ENCODE peak calls at places on chromosomes 11 and 22, in six cellular contexts. One of them, this sample, is unnamed. For H3K27me3 and H3K4me1, the result is how much of the 10 kb centered on the place peaks cover.

GRCh38 chr11:45181595-45182550 is 35.4 kb downstream of the PRDM11 start:
- DNase-seq in right atrium auricular region: no peak
- DNase-seq in stomach: no peak
- DNase-seq in RWPE2: no peak
- DNase-seq in psoas muscle: no peak
- DNase-seq in mammary epithelial cell: no peak
- DNase-seq in this sample: no peak

GRCh38 chr11:65185869-65186341 is 4.2 kb downstream of the CAPN1 start:
- DNase-seq in right atrium auricular region: no peak
- DNase-seq in psoas muscle: no peak
- DNase-seq in stomach: no peak
- DNase-seq in mammary epithelial cell: no peak
- DNase-seq in RWPE2: peak
- DNase-seq in this sample: no peak

GRCh38 chr11:36376315-36376887 is 80.3 kb downstream of the PRR5L start:
- DNase-seq in RWPE2: no peak
- DNase-seq in psoas muscle: peak
- DNase-seq in stomach: peak
- DNase-seq in mammary epithelial cell: peak
- DNase-seq in right atrium auricular region: no peak
- DNase-seq in this sample: no peak

GRCh38 chr11:80240245-80240644 is 799.4 kb upstream of the TENM4 start:
- DNase-seq in right atrium auricular region: no peak
- DNase-seq in stomach: no peak
- DNase-seq in mammary epithelial cell: no peak
- DNase-seq in psoas muscle: no peak
- DNase-seq in RWPE2: no peak
- DNase-seq in this sample: no peak

GRCh38 chr11:134361241-134361640 is 29.5 kb downstream of the GLB1L2 start:
- DNase-seq in mammary epithelial cell: no peak
- DNase-seq in RWPE2: no peak
- DNase-seq in right atrium auricular region: no peak
- DNase-seq in psoas muscle: no peak
- DNase-seq in stomach: no peak
- DNase-seq in this sample: no peak

GRCh38 chr11:132056689-132057088 is 686.3 kb downstream of the NTM start:
- DNase-seq in stomach: no peak
- DNase-seq in RWPE2: no peak
- DNase-seq in right atrium auricular region: peak
- DNase-seq in mammary epithelial cell: no peak
- DNase-seq in psoas muscle: no peak
- DNase-seq in this sample: no peak

GRCh38 chr11:66987158-66987620 is 12.1 kb downstream of the C11orf86 start:
- DNase-seq in psoas muscle: peak
- DNase-seq in stomach: no peak
- DNase-seq in mammary epithelial cell: no peak
- DNase-seq in RWPE2: no peak
- DNase-seq in right atrium auricular region: no peak
- DNase-seq in this sample: no peak

GRCh38 chr11:88529426-88529825 is 191.9 kb upstream of the CTSC start:
- DNase-seq in stomach: no peak
- DNase-seq in psoas muscle: no peak
- DNase-seq in mammary epithelial cell: no peak
- DNase-seq in right atrium auricular region: no peak
- DNase-seq in RWPE2: no peak
- DNase-seq in this sample: no peak

GRCh38 chr11:134497586-134497985 is 85.5 kb upstream of the B3GAT1 start:
- DNase-seq in stomach: peak
- DNase-seq in right atrium auricular region: no peak
- DNase-seq in psoas muscle: no peak
- DNase-seq in mammary epithelial cell: no peak
- DNase-seq in RWPE2: no peak
- DNase-seq in this sample: no peak

GRCh38 chr11:8262552-8263108 is 1.0 kb downstream of the LMO1 start:
- DNase-seq in stomach: peak
- DNase-seq in RWPE2: no peak
- DNase-seq in right atrium auricular region: no peak
- DNase-seq in psoas muscle: peak
- DNase-seq in mammary epithelial cell: peak
- DNase-seq in this sample: no peak

GRCh38 chr11:94650756-94651155 is 83.6 kb downstream of the PIWIL4 start:
- DNase-seq in right atrium auricular region: peak
- DNase-seq in stomach: no peak
- DNase-seq in psoas muscle: peak
- DNase-seq in RWPE2: no peak
- DNase-seq in mammary epithelial cell: no peak
- DNase-seq in this sample: no peak

GRCh38 chr11:1303196-1303821 is 6.1 kb downstream of the TOLLIP start:
- DNase-seq in psoas muscle: no peak
- DNase-seq in stomach: peak
- DNase-seq in right atrium auricular region: peak
- DNase-seq in mammary epithelial cell: peak
- DNase-seq in RWPE2: no peak
- DNase-seq in this sample: no peak
- H3K27me3 ChIP-seq in psoas muscle: under half
- H3K27me3 ChIP-seq in stomach: under half
- H3K27me3 ChIP-seq in right atrium auricular region: under half
- H3K27me3 ChIP-seq in mammary epithelial cell: under half
- H3K27me3 ChIP-seq in RWPE2: under half
- H3K27me3 ChIP-seq in this sample: under half

DNA sequence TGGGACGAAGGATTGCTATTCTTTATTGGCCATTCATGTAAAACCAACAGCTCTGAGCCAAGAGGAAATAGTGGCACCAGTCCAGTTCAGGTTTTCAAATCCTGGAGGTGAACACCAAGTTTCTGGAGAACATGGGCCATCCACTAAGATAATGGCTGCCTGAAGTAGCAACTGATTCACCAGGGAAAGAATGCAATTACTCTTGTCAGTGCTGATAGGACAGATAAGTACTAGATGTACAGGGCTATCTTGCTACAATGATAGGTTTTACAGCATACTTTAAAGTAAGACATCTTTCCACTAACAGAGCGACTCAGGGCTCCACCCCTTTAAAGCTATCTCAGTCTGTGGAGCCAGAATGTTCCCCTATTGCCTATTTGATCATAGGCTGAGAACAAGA is 36.8 kb upstream of the APOA1 start:
- DNase-seq in mammary epithelial cell: peak
- DNase-seq in psoas muscle: no peak
- DNase-seq in right atrium auricular region: no peak
- DNase-seq in RWPE2: no peak
- DNase-seq in stomach: no peak
- DNase-seq in this sample: no peak
- H3K4me1 ChIP-seq in mammary epithelial cell: under half
- H3K4me1 ChIP-seq in psoas muscle: under half
- H3K4me1 ChIP-seq in right atrium auricular region: under half
- H3K4me1 ChIP-seq in RWPE2: under half
- H3K4me1 ChIP-seq in stomach: under half
- H3K4me1 ChIP-seq in this sample: under half

DNA sequence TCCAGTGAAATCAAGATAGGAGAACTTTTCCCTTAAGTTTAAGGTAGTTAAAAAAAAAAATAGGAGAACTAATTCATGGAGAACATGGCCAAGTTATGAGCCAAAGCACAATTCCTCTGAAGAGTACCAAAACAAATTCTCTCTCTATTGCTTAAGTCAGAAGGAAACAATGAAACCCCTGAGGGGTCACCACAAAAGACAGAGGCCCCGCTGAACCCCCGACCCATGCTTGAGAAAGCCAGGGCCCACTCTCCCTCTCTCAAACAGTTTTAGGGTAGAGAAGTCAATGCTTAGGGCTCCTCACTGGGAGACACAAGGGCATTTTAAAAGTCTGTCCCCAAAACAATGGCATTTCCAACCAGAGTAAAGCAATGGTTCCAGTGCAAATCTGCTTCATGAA is 26.9 kb downstream of the PPP2R1B start:
- DNase-seq in RWPE2: no peak
- DNase-seq in mammary epithelial cell: no peak
- DNase-seq in stomach: no peak
- DNase-seq in psoas muscle: no peak
- DNase-seq in right atrium auricular region: no peak
- DNase-seq in this sample: no peak
- H3K27ac ChIP-seq in RWPE2: no peak
- H3K27ac ChIP-seq in mammary epithelial cell: no peak
- H3K27ac ChIP-seq in stomach: peak
- H3K27ac ChIP-seq in psoas muscle: no peak
- H3K27ac ChIP-seq in right atrium auricular region: no peak
- H3K27ac ChIP-seq in this sample: no peak

DNA sequence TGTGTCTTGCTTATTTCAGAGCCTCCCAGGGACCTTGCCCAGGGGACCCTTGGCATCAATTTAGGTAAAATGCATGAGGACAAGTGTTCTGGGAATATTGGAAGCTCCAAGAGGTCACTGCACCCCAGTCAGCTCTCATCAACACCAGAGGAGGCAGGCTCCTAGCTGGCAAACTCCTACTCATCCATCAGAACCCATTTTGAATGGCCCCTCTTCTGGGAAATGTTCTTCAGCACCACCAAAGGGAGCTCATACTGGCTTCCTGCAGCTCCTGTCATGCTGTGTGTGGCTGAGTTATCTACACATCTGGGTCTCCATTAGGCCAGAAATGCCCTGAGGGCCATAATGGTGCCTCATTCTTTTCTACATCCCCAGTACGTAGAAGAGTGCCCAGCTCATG is 17.7 kb downstream of the LRRC10B start:
- DNase-seq in stomach: no peak
- DNase-seq in mammary epithelial cell: no peak
- DNase-seq in right atrium auricular region: no peak
- DNase-seq in RWPE2: no peak
- DNase-seq in psoas muscle: no peak
- DNase-seq in this sample: no peak
- H3K27me3 ChIP-seq in stomach: half or more
- H3K27me3 ChIP-seq in mammary epithelial cell: under half
- H3K27me3 ChIP-seq in right atrium auricular region: under half
- H3K27me3 ChIP-seq in RWPE2: under half
- H3K27me3 ChIP-seq in psoas muscle: under half
- H3K27me3 ChIP-seq in this sample: under half

GRCh38 chr11:122002047-122002446 is 114.0 kb downstream of the BLID start:
- DNase-seq in RWPE2: no peak
- DNase-seq in right atrium auricular region: no peak
- DNase-seq in stomach: no peak
- DNase-seq in psoas muscle: no peak
- DNase-seq in mammary epithelial cell: no peak
- DNase-seq in this sample: no peak

GRCh38 chr11:122004446-122004845 is 111.6 kb downstream of the BLID start:
- DNase-seq in psoas muscle: no peak
- DNase-seq in right atrium auricular region: no peak
- DNase-seq in mammary epithelial cell: no peak
- DNase-seq in stomach: no peak
- DNase-seq in RWPE2: no peak
- DNase-seq in this sample: no peak

GRCh38 chr11:122002926-122003325 is 113.1 kb downstream of the BLID start:
- DNase-seq in right atrium auricular region: no peak
- DNase-seq in mammary epithelial cell: no peak
- DNase-seq in RWPE2: no peak
- DNase-seq in psoas muscle: no peak
- DNase-seq in stomach: no peak
- DNase-seq in this sample: no peak

DNA sequence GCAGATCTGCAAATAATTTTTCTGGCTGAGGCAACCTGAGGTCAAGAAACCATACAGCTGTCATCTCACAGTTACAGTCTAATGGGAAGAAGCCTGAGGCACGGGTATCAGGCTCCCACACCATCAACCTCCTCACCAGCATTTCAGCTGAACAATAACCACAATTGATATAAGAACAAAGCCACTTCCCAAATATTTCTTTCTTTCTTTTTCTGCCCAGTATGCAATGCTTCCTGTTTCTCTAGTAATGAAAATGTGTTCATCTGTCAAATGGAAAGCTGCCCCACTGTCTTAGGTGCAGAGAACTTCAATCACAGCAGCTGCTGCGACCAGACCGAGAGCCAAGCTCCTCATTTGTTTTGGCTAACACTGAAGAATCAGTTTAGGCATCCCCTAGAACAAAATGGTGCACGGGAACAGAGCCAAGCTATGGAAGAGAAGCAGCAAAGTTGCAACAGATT is 108.4 kb downstream of the BLID start:
- DNase-seq in RWPE2: no peak
- DNase-seq in right atrium auricular region: no peak
- DNase-seq in stomach: no peak
- DNase-seq in psoas muscle: peak
- DNase-seq in mammary epithelial cell: no peak
- DNase-seq in this sample: no peak
- H3K4me1 ChIP-seq in RWPE2: under half
- H3K4me1 ChIP-seq in right atrium auricular region: under half
- H3K4me1 ChIP-seq in stomach: under half
- H3K4me1 ChIP-seq in psoas muscle: under half
- H3K4me1 ChIP-seq in mammary epithelial cell: under half
- H3K4me1 ChIP-seq in this sample: under half

DNA sequence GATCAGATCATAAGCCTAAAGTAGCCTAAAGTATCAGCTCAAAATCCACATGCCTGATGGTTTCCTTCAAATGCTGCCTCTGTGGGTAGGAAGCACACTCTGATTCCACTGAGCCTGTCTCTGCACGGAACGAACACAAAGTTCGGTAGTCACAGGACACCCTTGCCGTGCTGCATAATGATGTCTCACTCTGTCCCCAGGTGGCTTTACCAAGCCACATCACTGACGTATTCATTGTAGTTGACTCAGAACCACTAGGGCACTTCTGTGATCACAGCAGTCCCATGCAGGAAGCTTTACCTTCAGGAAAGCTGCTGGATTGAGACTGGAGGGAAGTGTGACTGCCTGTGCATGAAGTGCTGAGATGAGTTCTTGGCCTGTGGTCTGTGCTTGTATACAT is 147.7 kb downstream of the ATXN10 start:
- DNase-seq in psoas muscle: no peak
- DNase-seq in right atrium auricular region: no peak
- DNase-seq in RWPE2: no peak
- DNase-seq in mammary epithelial cell: no peak
- DNase-seq in stomach: no peak
- DNase-seq in this sample: no peak
- H3K27ac ChIP-seq in psoas muscle: no peak
- H3K27ac ChIP-seq in right atrium auricular region: no peak
- H3K27ac ChIP-seq in RWPE2: no peak
- H3K27ac ChIP-seq in mammary epithelial cell: no peak
- H3K27ac ChIP-seq in stomach: no peak
- H3K27ac ChIP-seq in this sample: no peak

GRCh38 chr11:124718801-124719200 is 20.9 kb upstream of the NRGN start:
- DNase-seq in RWPE2: no peak
- DNase-seq in right atrium auricular region: no peak
- DNase-seq in psoas muscle: no peak
- DNase-seq in stomach: no peak
- DNase-seq in mammary epithelial cell: no peak
- DNase-seq in this sample: no peak
- H3K27me3 ChIP-seq in RWPE2: under half
- H3K27me3 ChIP-seq in right atrium auricular region: under half
- H3K27me3 ChIP-seq in psoas muscle: half or more
- H3K27me3 ChIP-seq in stomach: half or more
- H3K27me3 ChIP-seq in mammary epithelial cell: under half
- H3K27me3 ChIP-seq in this sample: under half

GRCh38 chr11:119726150-119726553 is 2.8 kb downstream of the NECTIN1 start:
- DNase-seq in right atrium auricular region: no peak
- DNase-seq in mammary epithelial cell: no peak
- DNase-seq in RWPE2: no peak
- DNase-seq in stomach: no peak
- DNase-seq in psoas muscle: no peak
- DNase-seq in this sample: no peak
- H3K4me1 ChIP-seq in right atrium auricular region: under half
- H3K4me1 ChIP-seq in mammary epithelial cell: half or more
- H3K4me1 ChIP-seq in RWPE2: half or more
- H3K4me1 ChIP-seq in stomach: under half
- H3K4me1 ChIP-seq in psoas muscle: under half
- H3K4me1 ChIP-seq in this sample: under half